ENCODE peak calls at places on chromosomes 2 and 18, in seven cellular contexts. S is K562, J is H1, Q is HepG2, A is SK-N-SH, P is HCT116, D is GM12878. V is an unnamed sample.

GRCh38 chr18:63141777-63142176 is 177.8 kb downstream of the BCL2 start:
- DNase-seq in D (peak; percentile 85), P (no peak), S (no peak), Q (no peak), J (no peak), A (peak; percentile 59), V (no peak)

GRCh38 chr2:165357758-165358157 is 111.7 kb upstream of the CSRNP3 start:
- DNase-seq in D (peak; percentile 2), S (no peak), J (no peak), Q (no peak), P (no peak), A (no peak), V (no peak)

GRCh38 chr18:56374005-56374655 is 264.3 kb downstream of the TXNL1 start:
- DNase-seq in D (no peak), S (no peak), A (no peak), Q (no peak), P (no peak), J (no peak), V (no peak)

GRCh38 chr2:127422631-127423475 is 4.6 kb downstream of the PROC start:
- DNase-seq in P (no peak), S (no peak), D (no peak), A (peak; percentile 78), Q (no peak), J (no peak), V (no peak)

GRCh38 chr18:55607763-55608162 is 19.8 kb upstream of the TCF4 start:
- DNase-seq in J (no peak), S (no peak), D (no peak), P (no peak), Q (no peak), A (no peak), V (no peak)

GRCh38 chr18:71249791-71250190 is 960.9 kb downstream of the SOCS6 start:
- DNase-seq in P (no peak), D (no peak), A (no peak), J (no peak), Q (no peak), S (no peak), V (no peak)

GRCh38 chr2:218856168-218856895 is 3.3 kb upstream of the WNT6 start:
- DNase-seq in Q (no peak), S (no peak), D (no peak), P (no peak), J (no peak), A (peak; percentile 76), V (no peak)

GRCh38 chr2:158967731-158968395 is 577 bp upstream of the TANC1 start:
- DNase-seq in J (no peak), S (no peak), P (no peak), Q (no peak), D (no peak), A (peak; percentile 69), V (no peak)

GRCh38 chr2:20148841-20149702 is 75.9 kb downstream of the SDC1 start:
- DNase-seq in S (no peak), D (no peak), P (no peak), A (no peak), Q (no peak), J (no peak), V (no peak)

GRCh38 chr2:75065402-75066008 is 107.1 kb downstream of the POLE4 start:
- DNase-seq in D (no peak), J (no peak), S (no peak), A (no peak), P (no peak), Q (no peak), V (no peak)

GRCh38 chr18:26089247-26090129 is 925 bp downstream of the SS18 start:
- DNase-seq in S (peak; percentile 71), A (peak; percentile 10), P (no peak), Q (peak; percentile 6), J (no peak), D (no peak), V (no peak)

GRCh38 chr2:74181739-74182138 is 3.1 kb upstream of the MOB1A start:
- DNase-seq in D (peak; percentile 86), Q (no peak), J (no peak), A (peak; percentile 41), S (peak; percentile 82), P (no peak), V (no peak)

GRCh38 chr2:207313947-207314346 is 148.2 kb upstream of the KLF7 start:
- DNase-seq in J (no peak), P (no peak), Q (no peak), D (no peak), A (no peak), S (no peak), V (no peak)

GRCh38 chr2:137969418-137969765 is 5.1 kb downstream of the HNMT start:
- DNase-seq in P (no peak), S (no peak), D (no peak), A (no peak), J (no peak), Q (no peak), V (no peak)

GRCh38 chr2:137966043-137966442 is 1.8 kb downstream of the HNMT start:
- DNase-seq in A (no peak), Q (no peak), P (no peak), S (no peak), D (no peak), J (no peak), V (no peak)

GRCh38 chr2:137969876-137970275 is 5.6 kb downstream of the HNMT start:
- DNase-seq in P (no peak), J (no peak), A (no peak), D (no peak), Q (no peak), S (no peak), V (no peak)

GRCh38 chr2:137967042-137967441 is 2.8 kb downstream of the HNMT start:
- DNase-seq in P (no peak), J (no peak), Q (no peak), D (no peak), S (no peak), A (no peak), V (no peak)

GRCh38 chr2:137968477-137969417 is 4.5 kb downstream of the HNMT start:
- DNase-seq in Q (peak; percentile 83), S (no peak), D (no peak), J (no peak), P (no peak), A (no peak), V (no peak)
- TF ChIP-seq SIN3A in Q (peak; percentile 54), S (no peak), D (no peak), J (no peak), P (no peak), A (no peak), V (no peak)

GRCh38 chr2:96083064-96083889 is 33.1 kb downstream of the ADRA2B start:
- DNase-seq in S (no peak), D (no peak), A (no peak), P (no peak), J (no peak), Q (no peak), V (no peak)
- TF ChIP-seq SIN3A in S (no peak), D (no peak), A (no peak), P (no peak), J (no peak), Q (no peak), V (no peak)

GRCh38 chr2:200752835-200753234 is 58.9 kb upstream of the BZW1 start:
- DNase-seq in D (no peak), A (no peak), S (no peak), J (no peak), P (no peak), Q (no peak), V (no peak)

GRCh38 chr2:200758341-200758740 is 53.4 kb upstream of the BZW1 start:
- DNase-seq in Q (peak; percentile 80), S (no peak), D (no peak), P (no peak), A (no peak), J (no peak), V (no peak)

GRCh38 chr2:200757414-200757813 is 54.3 kb upstream of the BZW1 start:
- DNase-seq in P (no peak), S (no peak), J (no peak), A (no peak), Q (no peak), D (no peak), V (no peak)

GRCh38 chr2:200752332-200752731 is 59.4 kb upstream of the BZW1 start:
- DNase-seq in S (no peak), A (no peak), D (no peak), Q (no peak), P (no peak), J (no peak), V (no peak)

DNA sequence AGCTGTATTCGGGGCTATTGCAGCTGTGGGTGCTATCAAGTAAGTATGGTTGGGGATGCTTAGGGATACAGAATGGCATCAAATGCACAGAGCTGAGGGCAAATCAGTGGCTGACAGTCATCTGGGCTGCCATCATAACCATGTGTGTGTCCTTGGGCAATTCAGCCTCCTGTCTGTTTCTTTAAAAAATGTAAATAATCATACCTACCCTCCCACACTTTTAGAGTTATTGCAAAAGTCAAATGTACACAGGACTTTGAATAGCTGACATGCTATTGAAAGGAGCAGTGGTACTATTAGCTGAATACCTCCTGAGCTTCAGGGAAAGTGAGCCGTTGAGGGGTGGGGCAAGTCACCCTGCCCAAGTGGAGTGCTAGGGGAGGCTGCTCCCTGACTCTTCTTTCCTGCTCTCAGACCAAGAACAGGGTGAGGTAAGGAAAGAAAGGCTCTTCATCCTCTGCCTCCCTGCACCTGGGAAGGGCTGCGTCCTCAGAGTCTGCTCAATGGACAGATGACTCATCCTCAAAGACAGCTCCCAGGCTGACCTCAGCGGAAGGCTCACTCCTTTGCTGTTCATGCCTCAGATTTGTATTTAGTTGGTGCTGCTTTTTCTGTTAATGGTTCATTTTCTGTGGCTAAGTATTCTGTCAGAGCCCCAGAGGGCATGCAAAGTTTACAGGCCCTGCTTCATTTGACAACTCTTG is 54.9 kb upstream of the BZW1 start:
- DNase-seq in D (no peak), Q (peak; percentile 95), P (no peak), A (no peak), S (peak; percentile 19), J (no peak), V (no peak)
- TF ChIP-seq SIN3A in D (no peak), Q (peak; percentile 46), P (no peak), A (no peak), S (no peak), J (no peak), V (no peak)

GRCh38 chr2:30691948-30692828 is 115.1 kb downstream of the CAPN13 start:
- DNase-seq in Q (no peak), D (no peak), J (no peak), S (peak; percentile 21), P (no peak), A (no peak), V (no peak)

GRCh38 chr2:30693821-30694281 is 113.4 kb downstream of the CAPN13 start:
- DNase-seq in Q (no peak), A (no peak), J (no peak), D (no peak), S (no peak), P (no peak), V (no peak)

GRCh38 chr2:30694286-30695055 is 112.8 kb downstream of the CAPN13 start:
- DNase-seq in Q (no peak), D (no peak), S (no peak), J (no peak), A (no peak), P (no peak), V (no peak)

GRCh38 chr2:30692829-30693265 is 114.4 kb downstream of the CAPN13 start:
- DNase-seq in P (no peak), J (no peak), A (no peak), D (no peak), Q (no peak), S (peak; percentile 13), V (no peak)

DNA sequence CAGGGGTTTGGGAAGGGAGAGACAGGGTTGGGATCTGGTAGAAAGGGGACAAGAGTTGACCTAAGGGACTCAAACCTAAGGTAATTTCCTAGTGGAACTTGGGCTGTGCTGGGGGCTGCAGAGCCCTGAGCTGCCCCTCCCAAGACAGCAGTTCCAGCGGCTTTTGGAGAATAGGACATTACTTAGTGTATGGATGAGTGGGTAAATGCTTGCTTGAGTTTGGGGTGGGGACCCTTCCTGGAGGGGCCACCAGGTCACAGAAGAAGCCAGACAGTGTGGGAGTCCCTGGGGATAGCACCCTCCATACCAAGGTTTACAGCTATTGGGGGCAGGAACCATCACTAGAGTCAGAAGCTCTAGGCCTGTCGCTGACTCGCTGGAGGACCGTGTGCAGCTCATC is 111.5 kb downstream of the CAPN13 start:
- DNase-seq in A (no peak), S (no peak), P (no peak), D (no peak), Q (no peak), J (no peak), V (no peak)
- TF ChIP-seq SIN3A in A (no peak), S (no peak), P (no peak), D (no peak), Q (no peak), J (no peak), V (no peak)